ENCODE peak calls at places on chromosomes 5 and 9, in seven cellular contexts. One of them, this sample, is unnamed.
A peak's percentile ranks its signal among the peaks of the same experiment; 100 is the strongest.

GRCh38 chr5:138635708-138636107 is 60.5 kb upstream of the HSPA9 start:
- DNase-seq in DMS153: no peak
- DNase-seq in G401: no peak
- DNase-seq in COR-L47: no peak
- DNase-seq in NB4: no peak
- DNase-seq in Right ventricle myocardium superior: no peak
- DNase-seq in NCI-H510A treated with DMSO at 0.1 percent for 48 hours: no peak
- DNase-seq in this sample: no peak

GRCh38 chr5:139657363-139658321 is 9.5 kb downstream of the CXXC5 start:
- DNase-seq in NB4: peak; percentile 73
- DNase-seq in NCI-H510A treated with DMSO at 0.1 percent for 48 hours: no peak
- DNase-seq in G401: peak; percentile 31
- DNase-seq in Right ventricle myocardium superior: no peak
- DNase-seq in DMS153: no peak
- DNase-seq in COR-L47: no peak
- DNase-seq in this sample: no peak

GRCh38 chr5:167573274-167574127 is 717.9 kb upstream of the WWC1 start:
- DNase-seq in COR-L47: no peak
- DNase-seq in Right ventricle myocardium superior: no peak
- DNase-seq in NB4: no peak
- DNase-seq in G401: peak; percentile 90
- DNase-seq in NCI-H510A treated with DMSO at 0.1 percent for 48 hours: no peak
- DNase-seq in DMS153: no peak
- DNase-seq in this sample: no peak

GRCh38 chr5:147168578-147169327 is 66.1 kb upstream of the STK32A start:
- DNase-seq in Right ventricle myocardium superior: no peak
- DNase-seq in DMS153: no peak
- DNase-seq in NCI-H510A treated with DMSO at 0.1 percent for 48 hours: no peak
- DNase-seq in NB4: no peak
- DNase-seq in G401: no peak
- DNase-seq in COR-L47: no peak
- DNase-seq in this sample: no peak

GRCh38 chr5:12614608-12615007 is 710.4 kb upstream of the CTNND2 start:
- DNase-seq in DMS153: no peak
- DNase-seq in NB4: no peak
- DNase-seq in NCI-H510A treated with DMSO at 0.1 percent for 48 hours: no peak
- DNase-seq in Right ventricle myocardium superior: no peak
- DNase-seq in COR-L47: no peak
- DNase-seq in G401: no peak
- DNase-seq in this sample: no peak

GRCh38 chr5:93532370-93532769 is 48.6 kb downstream of the NR2F1-AS1 start:
- DNase-seq in COR-L47: no peak
- DNase-seq in NCI-H510A treated with DMSO at 0.1 percent for 48 hours: no peak
- DNase-seq in Right ventricle myocardium superior: peak; percentile 72
- DNase-seq in NB4: peak; percentile 36
- DNase-seq in DMS153: no peak
- DNase-seq in G401: peak; percentile 77
- DNase-seq in this sample: no peak

GRCh38 chr5:74546796-74547195 is 93.7 kb downstream of the ENC1 start:
- DNase-seq in G401: no peak
- DNase-seq in Right ventricle myocardium superior: no peak
- DNase-seq in NB4: no peak
- DNase-seq in COR-L47: no peak
- DNase-seq in DMS153: no peak
- DNase-seq in NCI-H510A treated with DMSO at 0.1 percent for 48 hours: no peak
- DNase-seq in this sample: no peak

GRCh38 chr9:123727332-123727731 is 202.6 kb downstream of the DENND1A start:
- DNase-seq in G401: no peak
- DNase-seq in NB4: no peak
- DNase-seq in NCI-H510A treated with DMSO at 0.1 percent for 48 hours: no peak
- DNase-seq in DMS153: no peak
- DNase-seq in Right ventricle myocardium superior: no peak
- DNase-seq in COR-L47: no peak
- DNase-seq in this sample: no peak

GRCh38 chr9:76526026-76526425 is 67.0 kb downstream of the GCNT1 start:
- DNase-seq in G401: no peak
- DNase-seq in DMS153: no peak
- DNase-seq in Right ventricle myocardium superior: no peak
- DNase-seq in NCI-H510A treated with DMSO at 0.1 percent for 48 hours: peak; percentile 39
- DNase-seq in NB4: no peak
- DNase-seq in COR-L47: no peak
- DNase-seq in this sample: no peak

GRCh38 chr5:54644226-54644625 is 126.7 kb downstream of the SNX18 start:
- DNase-seq in Right ventricle myocardium superior: no peak
- DNase-seq in NB4: no peak
- DNase-seq in DMS153: no peak
- DNase-seq in NCI-H510A treated with DMSO at 0.1 percent for 48 hours: no peak
- DNase-seq in G401: no peak
- DNase-seq in COR-L47: no peak
- DNase-seq in this sample: no peak

GRCh38 chr5:33890633-33891032 is 1.2 kb downstream of the ADAMTS12 start:
- DNase-seq in COR-L47: no peak
- DNase-seq in Right ventricle myocardium superior: no peak
- DNase-seq in NB4: no peak
- DNase-seq in G401: no peak
- DNase-seq in DMS153: no peak
- DNase-seq in NCI-H510A treated with DMSO at 0.1 percent for 48 hours: no peak
- DNase-seq in this sample: no peak

GRCh38 chr9:83431470-83432060 is 106.6 kb downstream of the FRMD3 start:
- DNase-seq in G401: no peak
- DNase-seq in NB4: no peak
- DNase-seq in NCI-H510A treated with DMSO at 0.1 percent for 48 hours: peak; percentile 33
- DNase-seq in DMS153: no peak
- DNase-seq in Right ventricle myocardium superior: peak; percentile 52
- DNase-seq in COR-L47: no peak
- DNase-seq in this sample: no peak

GRCh38 chr9:13432914-13433313 is 153.4 kb upstream of the MPDZ start:
- DNase-seq in DMS153: peak; percentile 51
- DNase-seq in COR-L47: no peak
- DNase-seq in NCI-H510A treated with DMSO at 0.1 percent for 48 hours: no peak
- DNase-seq in NB4: peak; percentile 54
- DNase-seq in G401: no peak
- DNase-seq in Right ventricle myocardium superior: no peak
- DNase-seq in this sample: no peak

GRCh38 chr5:77957931-77958476 is 181.9 kb upstream of the TBCA start:
- DNase-seq in NCI-H510A treated with DMSO at 0.1 percent for 48 hours: no peak
- DNase-seq in COR-L47: no peak
- DNase-seq in NB4: no peak
- DNase-seq in G401: no peak
- DNase-seq in DMS153: no peak
- DNase-seq in Right ventricle myocardium superior: no peak
- DNase-seq in this sample: no peak

GRCh38 chr5:3197699-3198098 is 397.9 kb upstream of the IRX1 start:
- DNase-seq in G401: no peak
- DNase-seq in COR-L47: no peak
- DNase-seq in DMS153: peak; percentile 88
- DNase-seq in Right ventricle myocardium superior: no peak
- DNase-seq in NB4: no peak
- DNase-seq in NCI-H510A treated with DMSO at 0.1 percent for 48 hours: no peak
- DNase-seq in this sample: no peak

GRCh38 chr5:27906911-27907590 is 868.7 kb upstream of the CDH9 start:
- DNase-seq in Right ventricle myocardium superior: no peak
- DNase-seq in G401: no peak
- DNase-seq in NB4: no peak
- DNase-seq in DMS153: no peak
- DNase-seq in NCI-H510A treated with DMSO at 0.1 percent for 48 hours: no peak
- DNase-seq in COR-L47: no peak
- DNase-seq in this sample: no peak

GRCh38 chr9:14749738-14750137 is 27.2 kb upstream of the CER1 start:
- DNase-seq in DMS153: no peak
- DNase-seq in COR-L47: no peak
- DNase-seq in G401: peak; percentile 46
- DNase-seq in NB4: no peak
- DNase-seq in Right ventricle myocardium superior: no peak
- DNase-seq in NCI-H510A treated with DMSO at 0.1 percent for 48 hours: no peak
- DNase-seq in this sample: no peak

GRCh38 chr5:6772886-6773285 is 59.7 kb downstream of the TENT4A start:
- DNase-seq in NCI-H510A treated with DMSO at 0.1 percent for 48 hours: peak; percentile 49
- DNase-seq in NB4: no peak
- DNase-seq in G401: no peak
- DNase-seq in COR-L47: no peak
- DNase-seq in DMS153: peak; percentile 73
- DNase-seq in Right ventricle myocardium superior: no peak
- DNase-seq in this sample: no peak

GRCh38 chr9:33942471-33943083 is 106.1 kb downstream of the UBAP2 start:
- DNase-seq in COR-L47: no peak
- DNase-seq in DMS153: no peak
- DNase-seq in NCI-H510A treated with DMSO at 0.1 percent for 48 hours: no peak
- DNase-seq in NB4: no peak
- DNase-seq in G401: no peak
- DNase-seq in Right ventricle myocardium superior: no peak
- DNase-seq in this sample: no peak

GRCh38 chr5:117881426-117882230 is 1106.7 kb downstream of the DTWD2 start:
- DNase-seq in Right ventricle myocardium superior: no peak
- DNase-seq in NCI-H510A treated with DMSO at 0.1 percent for 48 hours: no peak
- DNase-seq in G401: peak; percentile 89
- DNase-seq in DMS153: no peak
- DNase-seq in NB4: no peak
- DNase-seq in COR-L47: no peak
- DNase-seq in this sample: no peak

GRCh38 chr9:3824589-3824988 is 298.8 kb upstream of the RFX3 start:
- DNase-seq in G401: no peak
- DNase-seq in NB4: no peak
- DNase-seq in COR-L47: no peak
- DNase-seq in NCI-H510A treated with DMSO at 0.1 percent for 48 hours: no peak
- DNase-seq in Right ventricle myocardium superior: no peak
- DNase-seq in DMS153: no peak
- DNase-seq in this sample: no peak

GRCh38 chr5:103953601-103954382 is 391.2 kb upstream of the NUDT12 start:
- DNase-seq in NB4: no peak
- DNase-seq in G401: no peak
- DNase-seq in Right ventricle myocardium superior: no peak
- DNase-seq in DMS153: no peak
- DNase-seq in NCI-H510A treated with DMSO at 0.1 percent for 48 hours: no peak
- DNase-seq in COR-L47: no peak
- DNase-seq in this sample: no peak

GRCh38 chr9:38096238-38096805 is 27.3 kb upstream of the SHB start:
- DNase-seq in Right ventricle myocardium superior: no peak
- DNase-seq in COR-L47: no peak
- DNase-seq in DMS153: no peak
- DNase-seq in NCI-H510A treated with DMSO at 0.1 percent for 48 hours: no peak
- DNase-seq in NB4: no peak
- DNase-seq in G401: no peak
- DNase-seq in this sample: no peak

This sample was measured in activated CD8-positive, alpha-beta T cell treated with anti-CD3 and anti-CD28 coated beads for 36 hours.